ENCODE peak calls at places on chromosomes 2 and 18, in six cellular contexts. N is lung; F is colonic mucosa; M is CD8-positive, alpha-beta T cell; X is CD4-positive, CD25-positive, alpha-beta regulatory T cell; O is tibial nerve. L is an unnamed sample.

GRCh38 chr18:4599312-4599711 is 144.2 kb upstream of the DLGAP1 start:
- DNase-seq in N (no peak), F (no peak), M (no peak), X (no peak), O (no peak), L (no peak)

GRCh38 chr2:18922276-18922675 is 332.9 kb upstream of the NT5C1B start:
- DNase-seq in N (no peak), F (no peak), M (no peak), X (no peak), O (no peak), L (no peak)

GRCh38 chr2:172038604-172039003 is 38.9 kb downstream of the METAP1D start:
- DNase-seq in N (no peak), F (no peak), M (no peak), X (no peak), O (no peak), L (no peak)

GRCh38 chr18:32553174-32553573 is 82.5 kb upstream of the GAREM1 start:
- DNase-seq in N (no peak), F (no peak), M (no peak), X (no peak), O (no peak), L (no peak)

GRCh38 chr18:23238152-23238531 is 102.9 kb downstream of the CABLES1 start:
- DNase-seq in N (peak; percentile 76), F (no peak), M (no peak), X (no peak), O (no peak), L (no peak)

GRCh38 chr18:23682472-23682871 is 6.8 kb upstream of the LAMA3 start:
- DNase-seq in N (no peak), F (no peak), M (no peak), X (no peak), O (no peak), L (no peak)

GRCh38 chr2:1502891-1503304 is 89.6 kb downstream of the TPO start:
- DNase-seq in N (no peak), F (no peak), M (no peak), X (no peak), O (no peak), L (no peak)

GRCh38 chr18:73891572-73892421 is 255.8 kb downstream of the FBXO15 start:
- DNase-seq in N (no peak), F (no peak), M (no peak), X (no peak), O (no peak), L (no peak)

GRCh38 chr2:133641497-133641896 is 73.2 kb upstream of the NCKAP5 start:
- DNase-seq in N (peak; percentile 29), F (peak; percentile 20), M (no peak), X (no peak), O (no peak), L (no peak)

GRCh38 chr2:25586726-25587144 is 86.6 kb downstream of the DTNB start:
- DNase-seq in N (no peak), F (no peak), M (no peak), X (no peak), O (no peak), L (no peak)

GRCh38 chr2:8976419-8976818 is 27.1 kb downstream of the MBOAT2 start:
- DNase-seq in N (no peak), F (no peak), M (no peak), X (no peak), O (no peak), L (no peak)

GRCh38 chr18:34631567-34631966 is 78.5 kb upstream of the DTNA start:
- DNase-seq in N (no peak), F (no peak), M (no peak), X (no peak), O (no peak), L (no peak)

GRCh38 chr18:21897811-21898210 is 157.2 kb downstream of the MIB1 start:
- DNase-seq in N (peak; percentile 42), F (peak; percentile 76), M (no peak), X (peak; percentile 3), O (no peak), L (peak; percentile 47)

GRCh38 chr18:25561923-25562322 is 210.0 kb upstream of the ZNF521 start:
- DNase-seq in N (no peak), F (no peak), M (no peak), X (no peak), O (no peak), L (no peak)

GRCh38 chr2:129717560-129718128 is 261.8 kb upstream of the RAB6C start:
- DNase-seq in N (peak; percentile 24), F (no peak), M (no peak), X (no peak), O (no peak), L (no peak)

GRCh38 chr2:20579866-20580265 is 71.0 kb downstream of the HS1BP3 start:
- DNase-seq in N (no peak), F (no peak), M (no peak), X (no peak), O (no peak), L (peak; percentile 31)

GRCh38 chr2:37283207-37283606 is 41.4 kb downstream of the PRKD3 start:
- DNase-seq in N (no peak), F (no peak), M (no peak), X (no peak), O (no peak), L (no peak)

GRCh38 chr2:233025706-233026105 is 6.8 kb upstream of the NEU2 start:
- DNase-seq in N (no peak), F (no peak), M (no peak), X (no peak), O (no peak), L (no peak)

GRCh38 chr18:78871631-78872030 is 108.0 kb upstream of the SALL3 start:
- DNase-seq in N (no peak), F (no peak), M (no peak), X (no peak), O (no peak), L (no peak)

DNA sequence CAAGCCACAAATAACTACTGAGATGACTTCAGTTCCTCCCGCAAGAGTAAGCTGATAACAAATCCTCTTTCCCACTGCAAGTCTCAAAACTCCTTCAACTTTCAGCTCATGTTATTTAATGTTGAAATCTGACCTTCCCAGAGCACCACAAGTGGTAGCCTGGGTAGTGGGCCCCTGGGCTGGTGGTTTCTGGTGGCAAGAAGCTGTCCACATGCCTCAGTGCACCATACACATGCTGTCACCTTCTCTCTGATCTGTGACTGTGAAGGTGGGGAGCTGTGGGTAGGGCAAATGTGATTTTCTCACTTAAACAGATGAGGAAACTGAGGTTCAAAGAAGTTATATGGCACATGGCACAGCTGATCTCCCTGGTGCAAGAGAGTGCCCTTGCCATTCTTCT is 246.1 kb upstream of the EPAS1 start:
- DNase-seq in N (no peak), F (no peak), M (no peak), X (no peak), O (no peak), L (no peak)
- H3K27ac ChIP-seq in N (no peak overlapping the region), F (no peak overlapping the region), M (no peak overlapping the region), X (no peak overlapping the region), O (no peak overlapping the region), L (no peak overlapping the region)

DNA sequence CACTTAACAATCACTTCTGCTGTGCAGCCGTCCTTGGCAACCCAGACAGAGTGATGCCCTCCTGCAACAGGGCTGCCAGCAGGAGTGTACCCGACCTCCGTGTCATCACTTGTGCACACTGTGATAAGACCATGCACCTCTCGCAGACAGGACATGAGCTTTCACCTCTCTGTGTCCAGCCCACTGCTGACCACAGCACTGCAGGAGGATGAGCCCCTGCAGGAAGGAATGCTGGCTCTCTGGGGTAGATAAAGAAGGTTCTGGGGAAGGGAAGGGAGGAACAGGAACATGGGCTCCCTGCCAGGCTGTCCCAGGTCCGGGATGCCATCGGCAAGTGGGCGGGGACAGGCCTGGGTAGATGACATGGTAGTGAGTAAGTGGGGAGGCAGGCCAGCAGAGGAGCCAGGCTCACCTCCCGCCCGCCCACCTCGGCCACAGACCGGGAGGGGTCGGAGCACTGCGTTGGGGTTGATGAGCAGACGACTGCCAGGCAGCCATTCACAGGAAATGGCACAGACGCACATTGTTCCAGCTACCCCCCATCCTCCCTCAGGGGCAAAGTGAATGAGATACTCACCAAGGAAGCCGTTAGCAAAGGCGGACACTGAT is 18.6 kb upstream of the COL6A3 start:
- DNase-seq in N (no peak), F (no peak), M (peak; percentile 68), X (peak; percentile 49), O (no peak), L (no peak)
- H3K4me3 ChIP-seq in N (no peak overlapping the region), F (no peak overlapping the region), M (peak overlapping the region; percentile 56), X (peak overlapping the region; percentile 54), O (no peak overlapping the region), L (no peak overlapping the region)

DNA sequence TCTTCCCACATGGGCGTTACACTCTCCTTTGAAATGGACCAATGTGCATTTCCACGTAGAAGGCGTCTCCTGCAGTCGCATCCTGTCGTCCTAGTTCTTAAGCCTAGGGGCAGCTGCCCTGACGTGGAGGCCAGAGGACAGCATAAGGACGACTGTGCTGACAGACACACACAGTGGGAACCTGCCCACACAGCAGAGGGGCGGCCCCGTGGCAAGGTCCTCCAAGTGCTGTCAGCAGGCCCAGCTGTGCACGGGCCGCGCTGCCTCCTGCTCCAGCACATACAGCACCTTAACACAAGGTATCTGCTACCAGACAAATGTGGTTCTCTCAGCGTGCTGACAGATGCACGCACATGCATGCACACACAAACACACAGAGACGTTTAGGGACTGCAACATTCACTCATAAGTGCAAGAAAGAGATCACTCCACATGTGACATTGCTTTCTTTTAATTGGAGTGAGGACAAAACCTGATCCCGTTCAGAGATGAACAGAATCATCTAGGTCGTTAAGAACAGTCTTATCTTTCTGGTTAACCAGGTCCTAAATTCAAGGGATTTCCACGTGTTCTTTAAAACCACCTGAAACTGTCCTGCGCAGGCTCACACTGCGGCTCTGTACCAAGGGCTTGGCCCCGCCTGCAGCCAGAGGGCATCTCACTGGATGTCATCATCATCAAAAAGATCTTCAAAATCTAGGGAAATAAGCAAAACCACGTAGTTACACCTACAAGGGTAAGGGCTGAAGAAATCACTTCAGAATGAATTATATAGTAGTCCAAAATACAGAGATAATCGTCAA is 5.5 kb downstream of the COPS9 start:
- DNase-seq in N (no peak), F (no peak), M (no peak), X (no peak), O (no peak), L (no peak)
- H3K27ac ChIP-seq in N (no peak overlapping the region), F (no peak overlapping the region), M (no peak overlapping the region), X (no peak overlapping the region), O (no peak overlapping the region), L (no peak overlapping the region)

DNA sequence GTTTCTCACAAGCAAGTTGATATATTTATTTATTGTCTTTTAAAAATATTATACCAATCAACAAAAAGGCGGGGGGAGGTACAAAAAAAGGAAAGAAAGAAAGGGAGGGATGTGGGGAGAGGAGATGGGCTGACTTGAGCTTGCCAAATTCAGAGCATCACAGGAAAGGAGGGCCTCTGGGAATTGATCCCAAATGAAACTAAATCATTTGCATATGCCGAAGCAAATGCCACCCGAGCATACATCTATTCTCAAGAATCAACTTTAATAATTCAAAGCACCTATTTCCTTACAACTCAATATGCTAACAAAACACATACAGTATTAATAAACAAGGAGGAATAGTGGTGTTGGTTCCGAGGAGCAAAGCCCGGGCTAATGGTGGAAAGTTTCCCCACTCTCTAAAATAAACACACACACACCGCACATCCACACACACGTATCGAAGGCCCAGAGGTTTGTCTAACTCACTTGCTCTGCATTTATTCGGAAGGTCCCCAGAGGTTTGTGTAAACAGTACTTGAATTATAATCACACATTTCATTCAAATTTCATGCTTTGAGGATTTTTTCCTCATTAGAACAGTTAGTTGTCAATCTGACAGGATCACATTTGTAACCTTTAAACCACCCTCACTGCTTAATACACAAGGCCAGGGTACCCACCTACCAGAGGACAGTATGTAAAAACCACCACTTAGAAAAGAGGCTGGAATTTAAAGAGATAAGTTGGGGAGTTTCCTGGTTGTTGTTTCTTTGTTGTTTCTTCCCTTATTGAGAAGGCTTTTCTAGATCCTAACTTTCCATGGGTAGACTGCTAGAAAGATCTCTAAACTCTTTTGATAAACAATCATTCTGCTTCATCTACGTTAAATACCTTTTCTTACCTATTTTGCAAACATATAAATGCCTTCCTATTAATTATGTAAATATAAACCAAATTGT is 264.7 kb downstream of the TCF4 start:
- DNase-seq in N (no peak), F (no peak), M (no peak), X (no peak), O (no peak), L (peak; percentile 37)
- H3K4me3 ChIP-seq in N (no peak overlapping the region), F (no peak overlapping the region), M (no peak overlapping the region), X (no peak overlapping the region), O (peak overlapping the region; percentile 49), L (peak overlapping the region; percentile 64)

GRCh38 chr2:196924051-196924450 is 2.5 kb downstream of the PGAP1 start:
- DNase-seq in N (no peak), F (no peak), M (no peak), X (no peak), O (no peak), L (no peak)
- H3K27ac ChIP-seq in N (no peak overlapping the region), F (no peak overlapping the region), M (no peak overlapping the region), X (no peak overlapping the region), O (no peak overlapping the region), L (no peak overlapping the region)

L was measured in heart right ventricle.